ENCODE peak calls at places on chromosome 6, in six cellular contexts. V is breast epithelium; D is mammary epithelial cell; E is effector memory CD4-positive, alpha-beta T cell; A is fibroblast of pulmonary artery; S is choroid plexus epithelial cell. T is an unnamed sample.

GRCh38 chr6:137625808-137626207 is 131.6 kb upstream of the OLIG3 start:
- DNase-seq in V (no peak), D (no peak), E (no peak), A (no peak), S (no peak), T (peak)

GRCh38 chr6:28657367-28657755 is 131.7 kb downstream of the GPX5 start:
- DNase-seq in V (no peak), D (no peak), E (no peak), A (no peak), S (no peak), T (no peak)

GRCh38 chr6:42099340-42100028 is 42.9 kb downstream of the C6orf132 start:
- DNase-seq in V (peak), D (peak), E (no peak), A (peak), S (peak), T (no peak)

GRCh38 chr6:7189101-7189721 is 81.5 kb downstream of the RREB1 start:
- DNase-seq in V (no peak), D (no peak), E (no peak), A (no peak), S (no peak), T (no peak)

GRCh38 chr6:161951139-161951538 is 677.3 kb upstream of the AGPAT4 start:
- DNase-seq in V (no peak), D (no peak), E (no peak), A (no peak), S (no peak), T (no peak)

GRCh38 chr6:109768485-109768884 is 77.4 kb downstream of the FIG4 start:
- DNase-seq in V (no peak), D (peak), E (no peak), A (no peak), S (no peak), T (no peak)

GRCh38 chr6:18277181-18278006 is 13.1 kb upstream of the DEK start:
- DNase-seq in V (no peak), D (peak), E (no peak), A (no peak), S (no peak), T (no peak)

GRCh38 chr6:30565772-30566171 is 5.5 kb upstream of the ABCF1 start:
- DNase-seq in V (no peak), D (no peak), E (no peak), A (no peak), S (peak), T (peak)

GRCh38 chr6:15793288-15793687 is 130.5 kb upstream of the DTNBP1 start:
- DNase-seq in V (no peak), D (peak), E (no peak), A (peak), S (peak), T (no peak)

GRCh38 chr6:133130863-133131262 is 110.3 kb upstream of the EYA4 start:
- DNase-seq in V (peak), D (peak), E (no peak), A (peak), S (peak), T (no peak)

GRCh38 chr6:81491486-81492101 is 260.9 kb downstream of the TENT5A start:
- DNase-seq in V (no peak), D (no peak), E (no peak), A (no peak), S (peak), T (no peak)

GRCh38 chr6:29887819-29888581 is 54.3 kb upstream of the HLA-A start:
- DNase-seq in V (no peak), D (peak), E (peak), A (peak), S (peak), T (no peak)

GRCh38 chr6:168979254-168979653 is 274.4 kb downstream of the THBS2 start:
- DNase-seq in V (no peak), D (no peak), E (no peak), A (no peak), S (no peak), T (no peak)

GRCh38 chr6:16625319-16626240 is 135.7 kb downstream of the ATXN1 start:
- DNase-seq in V (no peak), D (no peak), E (no peak), A (no peak), S (peak), T (no peak)

GRCh38 chr6:149289966-149290365 is 27.5 kb upstream of the TAB2 start:
- DNase-seq in V (no peak), D (peak), E (no peak), A (no peak), S (no peak), T (no peak)

GRCh38 chr6:149062653-149063348 is 254.7 kb upstream of the TAB2 start:
- DNase-seq in V (no peak), D (no peak), E (no peak), A (no peak), S (no peak), T (no peak)

DNA sequence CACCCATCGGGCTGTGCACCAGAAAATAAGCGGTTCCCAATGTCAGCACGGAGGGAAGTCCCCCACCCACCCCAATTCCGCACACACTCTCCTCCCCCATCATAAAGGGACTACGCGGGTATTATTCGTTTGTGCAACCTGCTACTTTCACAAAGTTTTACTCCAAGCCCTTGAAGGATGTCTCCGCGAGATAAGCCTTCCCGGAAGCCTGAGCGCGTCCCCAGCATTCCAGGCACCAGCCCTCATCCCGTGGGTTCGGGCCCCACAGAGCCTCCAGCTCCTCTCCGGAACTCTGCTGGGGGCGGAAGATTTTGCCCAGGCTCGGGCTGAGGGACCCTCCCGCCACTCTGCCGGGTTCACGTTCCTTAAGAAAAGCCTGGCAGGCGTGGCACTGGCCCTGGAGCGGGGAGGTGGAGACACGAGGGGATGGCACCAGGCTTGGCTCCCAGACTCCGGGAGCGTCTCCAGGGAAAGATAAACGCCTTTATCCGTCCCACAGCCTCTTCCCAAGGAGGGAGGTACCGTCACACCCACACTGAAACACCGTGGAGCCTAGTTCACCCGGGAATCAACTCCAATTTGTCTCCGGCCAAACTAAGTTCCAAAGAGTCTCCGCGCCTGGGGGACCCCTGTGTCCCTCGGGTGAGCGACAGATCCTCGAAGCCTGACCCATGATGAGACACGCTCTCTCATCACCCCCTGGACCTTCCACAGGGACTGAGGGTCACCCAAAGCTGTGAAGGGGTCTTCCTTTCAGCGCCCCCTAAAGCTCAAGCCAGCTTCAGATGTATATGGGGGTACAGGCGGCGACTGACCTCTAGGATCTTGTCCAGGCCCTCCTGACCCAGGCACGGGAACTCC is 934 bp downstream of the KCNK5 start:
- DNase-seq in V (no peak), D (no peak), E (no peak), A (no peak), S (no peak), T (no peak)
- H3K4me3 ChIP-seq in V (peak), D (peak), E (peak), A (no peak), S (no peak), T (peak)

GRCh38 chr6:121437861-121438651 is 2.6 kb downstream of the GJA1 start:
- DNase-seq in V (peak), D (peak), E (no peak), A (peak), S (peak), T (no peak)
- H3K4me3 ChIP-seq in V (peak), D (peak), E (peak), A (peak), S (peak), T (no peak)

DNA sequence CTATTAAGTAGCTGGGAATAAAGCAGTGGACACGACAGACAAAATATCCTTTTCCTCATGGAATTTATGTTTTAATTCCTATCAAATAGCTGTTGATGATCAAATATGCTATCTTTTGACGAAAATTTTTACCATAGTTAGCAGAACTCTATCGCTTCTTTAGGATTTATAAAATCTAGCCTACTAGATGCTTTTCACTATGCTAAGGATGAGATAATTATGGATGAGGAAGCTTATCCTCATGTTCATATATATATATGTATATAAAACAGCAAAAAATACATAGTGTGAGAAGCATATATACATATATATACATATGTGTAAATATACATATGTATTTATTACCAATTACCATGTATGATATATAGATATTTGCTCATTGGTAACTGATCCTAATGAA is 12.9 kb upstream of the PRSS16 start:
- DNase-seq in V (no peak), D (no peak), E (no peak), A (no peak), S (no peak), T (no peak)
- H3K4me3 ChIP-seq in V (no peak), D (no peak), E (no peak), A (peak), S (no peak), T (peak)

GRCh38 chr6:158290659-158291058 is 21.6 kb upstream of the TULP4 start:
- DNase-seq in V (no peak), D (no peak), E (peak), A (no peak), S (no peak), T (no peak)
- H3K4me3 ChIP-seq in V (no peak), D (no peak), E (peak), A (no peak), S (no peak), T (no peak)

GRCh38 chr6:43229803-43230239 is 540 bp upstream of the DNPH1 start:
- DNase-seq in V (no peak), D (no peak), E (no peak), A (no peak), S (no peak), T (no peak)
- H3K4me3 ChIP-seq in V (peak), D (peak), E (peak), A (peak), S (no peak), T (peak)

GRCh38 chr6:34392497-34393190 is at the start of gene NUDT3:
- DNase-seq in V (peak), D (peak), E (peak), A (peak), S (peak), T (peak)

GRCh38 chr6:34389034-34389433 is 3.4 kb downstream of the NUDT3 start:
- DNase-seq in V (no peak), D (no peak), E (no peak), A (no peak), S (no peak), T (no peak)

GRCh38 chr6:34391711-34392496 is 565 bp downstream of the NUDT3 start:
- DNase-seq in V (peak), D (peak), E (peak), A (peak), S (peak), T (no peak)

GRCh38 chr6:34390531-34391013 is 1.9 kb downstream of the NUDT3 start:
- DNase-seq in V (no peak), D (no peak), E (no peak), A (no peak), S (no peak), T (no peak)

GRCh38 chr6:34391023-34391485 is 1.4 kb downstream of the NUDT3 start:
- DNase-seq in V (no peak), D (peak), E (no peak), A (peak), S (peak), T (peak)
- H3K4me3 ChIP-seq in V (peak), D (peak), E (peak), A (peak), S (peak), T (peak)

T was measured in LNCaP clone FGC.